ENCODE peak calls at places on chromosomes 16 and 17, in seven cellular contexts. C is A549; I is mucosa of descending colon; G is BE2C; E is CD8-positive, alpha-beta T cell; F is H9; Z is fibroblast of mammary gland. U is an unnamed sample.

GRCh38 chr16:90077757-90078593 is 844 bp upstream of the PRDM7 start:
- DNase-seq in C (peak), I (peak), G (peak), E (no peak), F (peak), Z (peak), U (peak)

GRCh38 chr16:22220076-22220453 is 14.0 kb downstream of the EEF2K start:
- DNase-seq in C (no peak), I (peak), G (no peak), E (no peak), F (no peak), Z (peak), U (no peak)

GRCh38 chr16:85279874-85280545 is 167.7 kb upstream of the CIBAR2 start:
- DNase-seq in C (no peak), I (no peak), G (peak), E (no peak), F (no peak), Z (no peak), U (no peak)

GRCh38 chr16:19344224-19344801 is 58.8 kb downstream of the CLEC19A start:
- DNase-seq in C (no peak), I (no peak), G (no peak), E (no peak), F (no peak), Z (no peak), U (no peak)

GRCh38 chr17:6554871-6555330 is 1.5 kb downstream of the PITPNM3 start:
- DNase-seq in C (no peak), I (peak), G (no peak), E (no peak), F (peak), Z (no peak), U (no peak)

GRCh38 chr17:40399185-40399584 is 18.5 kb downstream of the TOP2A start:
- DNase-seq in C (peak), I (no peak), G (no peak), E (no peak), F (no peak), Z (peak), U (no peak)

GRCh38 chr16:23914935-23915549 is 79.3 kb downstream of the PRKCB start:
- DNase-seq in C (no peak), I (no peak), G (no peak), E (no peak), F (no peak), Z (no peak), U (no peak)

GRCh38 chr16:4261557-4262172 is 11.2 kb downstream of the TFAP4 start:
- DNase-seq in C (peak), I (peak), G (peak), E (no peak), F (peak), Z (peak), U (peak)

GRCh38 chr16:1765826-1766225 is 5.5 kb downstream of the NME3 start:
- DNase-seq in C (no peak), I (no peak), G (no peak), E (no peak), F (no peak), Z (no peak), U (no peak)

GRCh38 chr16:11329080-11329491 is 16.2 kb upstream of the RMI2 start:
- DNase-seq in C (peak), I (no peak), G (no peak), E (no peak), F (peak), Z (peak), U (peak)

GRCh38 chr16:12458591-12459400 is 344.9 kb downstream of the CPPED1 start:
- DNase-seq in C (no peak), I (no peak), G (no peak), E (no peak), F (no peak), Z (no peak), U (peak)

GRCh38 chr17:1762233-1762905 is 509 bp downstream of the SERPINF1 start:
- DNase-seq in C (no peak), I (no peak), G (peak), E (no peak), F (no peak), Z (peak), U (no peak)

GRCh38 chr17:42531455-42532354 is 4.3 kb upstream of the NAGLU start:
- DNase-seq in C (no peak), I (peak), G (peak), E (no peak), F (peak), Z (peak), U (peak)

GRCh38 chr16:70417661-70418060 is 21.2 kb downstream of the ST3GAL2 start:
- DNase-seq in C (no peak), I (no peak), G (no peak), E (no peak), F (no peak), Z (no peak), U (no peak)
- TF ChIP-seq CTCF in C (no peak), I (no peak), G (no peak), E (no peak), F (no peak), Z (no peak), U (no peak)

GRCh38 chr17:82252511-82253178 is 20.9 kb downstream of the CSNK1D start:
- DNase-seq in C (no peak), I (peak), G (no peak), E (no peak), F (no peak), Z (no peak), U (no peak)
- TF ChIP-seq CTCF in C (no peak), I (no peak), G (no peak), E (no peak), F (no peak), Z (no peak), U (no peak)

DNA sequence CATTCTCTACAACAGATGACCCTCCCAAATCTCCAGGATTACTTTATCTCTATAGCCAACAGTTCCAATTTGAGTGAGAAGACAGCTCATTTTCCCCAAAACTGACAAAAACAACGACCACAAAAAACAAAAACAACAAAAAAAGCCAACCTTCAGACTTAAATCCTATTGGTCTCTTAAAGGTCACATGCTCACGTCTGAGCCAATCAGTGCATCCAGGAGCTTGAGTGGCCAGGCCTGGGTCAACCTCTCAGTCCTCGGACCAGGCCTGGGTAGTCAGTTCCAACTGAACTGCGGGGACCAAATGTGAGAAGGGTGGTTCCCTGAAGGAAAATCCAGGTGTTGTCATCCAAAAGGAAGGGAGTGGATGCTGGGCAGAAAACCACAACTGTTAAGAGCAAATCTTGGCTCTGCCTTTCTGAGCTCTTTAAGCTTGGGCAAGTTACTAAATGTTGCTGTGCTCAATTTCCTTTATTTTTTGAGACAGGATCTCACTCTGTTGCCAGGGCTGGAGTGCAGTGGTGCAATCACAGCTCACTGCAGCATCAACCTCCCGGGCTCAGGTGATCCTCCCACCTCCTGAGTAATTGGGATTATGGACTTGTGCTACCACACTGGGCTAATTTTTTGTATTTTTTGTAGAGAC is 43.0 kb upstream of the MSI2 start:
- DNase-seq in C (no peak), I (no peak), G (no peak), E (no peak), F (no peak), Z (no peak), U (no peak)
- TF ChIP-seq CTCF in C (no peak), I (no peak), G (no peak), E (no peak), F (no peak), Z (no peak), U (no peak)

DNA sequence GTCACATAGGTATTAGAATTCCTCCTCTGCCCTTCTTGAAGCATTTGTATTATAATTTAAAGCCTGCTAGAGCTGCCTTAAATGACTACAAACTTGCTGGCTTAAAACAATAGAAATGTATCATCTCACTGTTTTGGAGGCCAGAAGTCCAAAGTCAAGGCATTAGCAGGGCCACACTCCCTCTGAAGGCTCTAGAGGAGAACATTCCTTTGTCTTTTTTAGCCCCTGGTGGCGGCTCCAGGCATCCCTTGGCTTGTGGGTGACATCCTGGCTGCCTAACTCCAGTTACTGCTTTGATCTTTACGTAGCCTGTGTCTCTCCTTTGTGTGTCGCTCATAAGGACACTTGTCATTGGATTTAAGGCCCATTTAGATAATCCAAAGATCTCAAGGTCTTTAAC is 186.6 kb upstream of the SALL1 start:
- DNase-seq in C (no peak), I (no peak), G (no peak), E (no peak), F (peak), Z (no peak), U (no peak)
- TF ChIP-seq CTCF in C (no peak), I (no peak), G (no peak), E (no peak), F (peak), Z (no peak), U (no peak)

DNA sequence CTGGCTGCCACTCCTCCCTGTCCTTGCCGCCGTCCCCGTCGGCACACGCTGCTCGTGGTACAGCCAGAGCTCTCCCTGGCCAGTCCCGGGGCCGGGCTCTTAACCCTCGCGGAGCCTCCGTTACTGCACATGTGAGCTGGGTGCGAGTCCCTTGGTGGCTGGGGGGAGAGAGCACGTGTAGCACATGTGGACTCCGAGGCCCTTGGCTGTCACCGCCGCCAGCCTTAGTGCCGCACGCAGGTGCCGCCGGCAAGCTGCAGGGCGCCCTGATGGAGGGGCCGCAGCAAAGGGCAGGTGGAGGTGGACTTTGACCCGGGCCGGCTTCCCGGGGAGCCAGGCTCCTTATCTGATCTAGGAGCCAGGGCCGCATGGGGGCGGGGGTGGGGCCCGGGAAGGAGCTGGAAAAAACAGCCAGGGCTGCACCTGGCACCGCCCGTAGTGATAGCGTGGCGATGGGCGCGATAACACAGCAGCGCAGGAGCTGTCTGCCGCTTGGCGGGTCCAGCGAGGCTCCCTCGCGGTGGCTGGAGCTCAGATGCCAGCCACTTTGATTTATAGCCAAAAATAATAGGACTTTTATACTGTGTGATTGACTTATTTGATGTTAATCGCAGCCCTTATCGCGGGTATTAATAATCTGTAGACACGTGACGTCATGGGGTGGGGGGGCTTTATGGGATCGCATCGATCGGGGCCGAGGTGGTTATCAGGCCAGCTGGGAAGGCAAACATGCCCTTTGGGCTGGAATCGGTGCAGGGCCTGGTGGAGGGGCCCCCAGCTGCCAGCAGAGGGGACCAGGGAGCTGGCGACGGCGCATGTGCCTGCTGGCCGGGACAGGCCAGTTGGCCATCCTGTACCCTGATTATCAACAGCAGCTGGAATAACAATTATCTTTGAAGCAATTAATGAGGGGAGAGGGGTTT is 35.1 kb downstream of the ZFPM1 start:
- DNase-seq in C (no peak), I (peak), G (peak), E (no peak), F (no peak), Z (no peak), U (no peak)
- TF ChIP-seq CTCF in C (no peak), I (no peak), G (peak), E (no peak), F (no peak), Z (no peak), U (no peak)

GRCh38 chr16:8929086-8929748 is 34.5 kb downstream of the USP7 start:
- DNase-seq in C (no peak), I (no peak), G (peak), E (no peak), F (no peak), Z (no peak), U (no peak)
- TF ChIP-seq CTCF in C (no peak), I (no peak), G (no peak), E (no peak), F (no peak), Z (no peak), U (no peak)

U was measured in GM13977.